ENCODE peak calls at places on chromosome 17, in four cellular contexts. K is GM04503, A is GM06990, T is tibial nerve. V is an unnamed sample.

GRCh38 chr17:57869599-57870282 is 19.9 kb upstream of the MRPS23 start:
- DNase-seq in K (peak), A (no peak), T (no peak), V (no peak)

GRCh38 chr17:15123593-15124590 is 141.2 kb downstream of the PMP22 start:
- DNase-seq in K (peak), A (no peak), T (no peak), V (no peak)

GRCh38 chr17:49565948-49566491 is 9.7 kb upstream of the NXPH3 start:
- DNase-seq in K (no peak), A (no peak), T (peak), V (no peak)

GRCh38 chr17:57431415-57431814 is 175.1 kb downstream of the MSI2 start:
- DNase-seq in K (no peak), A (no peak), T (no peak), V (no peak)

GRCh38 chr17:16259926-16260325 is 42.9 kb downstream of the PIGL start:
- DNase-seq in K (no peak), A (no peak), T (no peak), V (no peak)

GRCh38 chr17:58703137-58703846 is 10.9 kb downstream of the RAD51C start:
- DNase-seq in K (no peak), A (no peak), T (no peak), V (no peak)

GRCh38 chr17:5815396-5815795 is 231.1 kb upstream of the NLRP1 start:
- DNase-seq in K (no peak), A (no peak), T (no peak), V (no peak)

GRCh38 chr17:43597624-43598358 is 51.7 kb upstream of the ETV4 start:
- DNase-seq in K (no peak), A (no peak), T (no peak), V (no peak)

GRCh38 chr17:5986644-5987043 is 83.5 kb upstream of the WSCD1 start:
- DNase-seq in K (no peak), A (no peak), T (no peak), V (no peak)

GRCh38 chr17:37576281-37576680 is 32.9 kb downstream of the SYNRG start:
- DNase-seq in K (no peak), A (no peak), T (no peak), V (no peak)

GRCh38 chr17:9389116-9389515 is 186.5 kb downstream of the STX8 start:
- DNase-seq in K (peak), A (peak), T (no peak), V (no peak)

GRCh38 chr17:20267459-20267842 is 199.9 kb downstream of the LGALS9B start:
- DNase-seq in K (no peak), A (no peak), T (no peak), V (no peak)

GRCh38 chr17:48051706-48052486 is 3.7 kb downstream of the NFE2L1 start:
- DNase-seq in K (peak), A (no peak), T (peak), V (peak)

GRCh38 chr17:21345236-21345635 is 30.9 kb upstream of the KCNJ12 start:
- DNase-seq in K (no peak), A (no peak), T (no peak), V (no peak)

GRCh38 chr17:64196626-64197025 is 66.4 kb downstream of the TEX2 start:
- DNase-seq in K (peak), A (no peak), T (no peak), V (no peak)

GRCh38 chr17:1484586-1485310 is 7.7 kb downstream of the MYO1C start:
- DNase-seq in K (no peak), A (peak), T (no peak), V (no peak)

GRCh38 chr17:42518046-42518754 is 17.8 kb upstream of the NAGLU start:
- DNase-seq in K (peak), A (no peak), T (peak), V (peak)

GRCh38 chr17:43332211-43332610 is 66.6 kb upstream of the ARL4D start:
- DNase-seq in K (no peak), A (no peak), T (no peak), V (no peak)

GRCh38 chr17:50630524-50631194 is 4.0 kb upstream of the ABCC3 start:
- DNase-seq in K (no peak), A (no peak), T (peak), V (no peak)

GRCh38 chr17:81420769-81421462 is 25.7 kb downstream of the BAHCC1 start:
- DNase-seq in K (no peak), A (no peak), T (no peak), V (no peak)

GRCh38 chr17:73695035-73695738 is 50.9 kb upstream of the SDK2 start:
- DNase-seq in K (no peak), A (no peak), T (no peak), V (no peak)

GRCh38 chr17:281365-281999 is 71.1 kb downstream of the RPH3AL start:
- DNase-seq in K (no peak), A (no peak), T (no peak), V (no peak)

GRCh38 chr17:39704821-39705551 is 5.1 kb downstream of the ERBB2 start:
- DNase-seq in K (no peak), A (no peak), T (peak), V (no peak)

GRCh38 chr17:78240839-78241238 is 9.4 kb downstream of the TMEM235 start:
- DNase-seq in K (no peak), A (no peak), T (no peak), V (no peak)

GRCh38 chr17:74733365-74734122 is 3.5 kb upstream of the RAB37 start:
- DNase-seq in K (no peak), A (no peak), T (no peak), V (no peak)

GRCh38 chr17:74249966-74250365 is 24.1 kb upstream of the DNAI2 start:
- DNase-seq in K (no peak), A (no peak), T (no peak), V (no peak)

GRCh38 chr17:56939869-56940484 is 20.9 kb downstream of the COIL start:
- DNase-seq in K (no peak), A (peak), T (no peak), V (no peak)

GRCh38 chr17:79991924-79992656 is 43.6 kb downstream of the TBC1D16 start:
- DNase-seq in K (no peak), A (no peak), T (no peak), V (no peak)

V was measured in brain pericyte.